ENCODE peak calls at places on chromosome 18, in four cellular contexts. One of them, this sample, is unnamed.

GRCh38 chr18:27315001-27315400 is 129.9 kb upstream of the CHST9 start:
- DNase-seq in cardiac muscle cell: no peak
- DNase-seq in HFFc6: no peak
- DNase-seq in transverse colon: no peak
- DNase-seq in this sample: no peak

GRCh38 chr18:32772580-32773186 is at the start of gene KLHL14:
- DNase-seq in cardiac muscle cell: no peak
- DNase-seq in HFFc6: no peak
- DNase-seq in transverse colon: no peak
- DNase-seq in this sample: peak

GRCh38 chr18:27604583-27604982 is 419.5 kb upstream of the CHST9 start:
- DNase-seq in cardiac muscle cell: no peak
- DNase-seq in HFFc6: peak
- DNase-seq in transverse colon: no peak
- DNase-seq in this sample: no peak

GRCh38 chr18:44392933-44393332 is 287.8 kb upstream of the SETBP1 start:
- DNase-seq in cardiac muscle cell: no peak
- DNase-seq in HFFc6: no peak
- DNase-seq in transverse colon: no peak
- DNase-seq in this sample: no peak

GRCh38 chr18:46071615-46071893 is 506 bp downstream of the PSTPIP2 start:
- DNase-seq in cardiac muscle cell: no peak
- DNase-seq in HFFc6: no peak
- DNase-seq in transverse colon: no peak
- DNase-seq in this sample: peak

GRCh38 chr18:68498185-68498584 is 216.7 kb downstream of the TMX3 start:
- DNase-seq in cardiac muscle cell: peak
- DNase-seq in HFFc6: no peak
- DNase-seq in transverse colon: no peak
- DNase-seq in this sample: no peak

GRCh38 chr18:38077219-38077618 is 511.6 kb upstream of the CELF4 start:
- DNase-seq in cardiac muscle cell: peak
- DNase-seq in HFFc6: no peak
- DNase-seq in transverse colon: no peak
- DNase-seq in this sample: no peak

GRCh38 chr18:43893001-43893637 is 615.8 kb upstream of the SYT4 start:
- DNase-seq in cardiac muscle cell: peak
- DNase-seq in HFFc6: peak
- DNase-seq in transverse colon: no peak
- DNase-seq in this sample: no peak

GRCh38 chr18:27413495-27414401 is 228.6 kb upstream of the CHST9 start:
- DNase-seq in cardiac muscle cell: no peak
- DNase-seq in HFFc6: no peak
- DNase-seq in transverse colon: no peak
- DNase-seq in this sample: no peak

GRCh38 chr18:22057908-22058527 is 111.4 kb upstream of the GATA6 start:
- DNase-seq in cardiac muscle cell: no peak
- DNase-seq in HFFc6: no peak
- DNase-seq in transverse colon: no peak
- DNase-seq in this sample: no peak

GRCh38 chr18:32893915-32894314 is 121.1 kb upstream of the KLHL14 start:
- DNase-seq in cardiac muscle cell: no peak
- DNase-seq in HFFc6: no peak
- DNase-seq in transverse colon: no peak
- DNase-seq in this sample: no peak

GRCh38 chr18:58103339-58103930 is 59.4 kb downstream of the NEDD4L start:
- DNase-seq in cardiac muscle cell: no peak
- DNase-seq in HFFc6: no peak
- DNase-seq in transverse colon: no peak
- DNase-seq in this sample: no peak

GRCh38 chr18:58863539-58864145 is 1.0 kb upstream of the ZNF532 start:
- DNase-seq in cardiac muscle cell: peak
- DNase-seq in HFFc6: no peak
- DNase-seq in transverse colon: peak
- DNase-seq in this sample: peak

GRCh38 chr18:79625195-79625923 is 54.2 kb upstream of the CTDP1 start:
- DNase-seq in cardiac muscle cell: no peak
- DNase-seq in HFFc6: no peak
- DNase-seq in transverse colon: peak
- DNase-seq in this sample: peak

GRCh38 chr18:7548226-7548625 is 18.9 kb upstream of the PTPRM start:
- DNase-seq in cardiac muscle cell: no peak
- DNase-seq in HFFc6: no peak
- DNase-seq in transverse colon: no peak
- DNase-seq in this sample: no peak

GRCh38 chr18:55323051-55323994 is 264.7 kb downstream of the TCF4 start:
- DNase-seq in cardiac muscle cell: no peak
- DNase-seq in HFFc6: no peak
- DNase-seq in transverse colon: no peak
- DNase-seq in this sample: no peak

GRCh38 chr18:33536904-33537303 is 41.1 kb upstream of the ASXL3 start:
- DNase-seq in cardiac muscle cell: no peak
- DNase-seq in HFFc6: no peak
- DNase-seq in transverse colon: no peak
- DNase-seq in this sample: no peak

GRCh38 chr18:79738565-79739439 is 58.9 kb upstream of the KCNG2 start:
- DNase-seq in cardiac muscle cell: no peak
- DNase-seq in HFFc6: no peak
- DNase-seq in transverse colon: peak
- DNase-seq in this sample: no peak

GRCh38 chr18:58512161-58512581 is 116.7 kb downstream of the ALPK2 start:
- DNase-seq in cardiac muscle cell: no peak
- DNase-seq in HFFc6: no peak
- DNase-seq in transverse colon: no peak
- DNase-seq in this sample: no peak

GRCh38 chr18:56986829-56987228 is 160.1 kb upstream of the BOD1L2 start:
- DNase-seq in cardiac muscle cell: no peak
- DNase-seq in HFFc6: no peak
- DNase-seq in transverse colon: no peak
- DNase-seq in this sample: no peak

GRCh38 chr18:2223394-2223793 is 347.9 kb downstream of the METTL4 start:
- DNase-seq in cardiac muscle cell: peak
- DNase-seq in HFFc6: no peak
- DNase-seq in transverse colon: no peak
- DNase-seq in this sample: no peak

GRCh38 chr18:55248497-55248896 is 289.2 kb upstream of the CCDC68 start:
- DNase-seq in cardiac muscle cell: no peak
- DNase-seq in HFFc6: no peak
- DNase-seq in transverse colon: no peak
- DNase-seq in this sample: no peak

GRCh38 chr18:9115984-9116383 is 13.5 kb downstream of the NDUFV2 start:
- DNase-seq in cardiac muscle cell: no peak
- DNase-seq in HFFc6: no peak
- DNase-seq in transverse colon: no peak
- DNase-seq in this sample: no peak

GRCh38 chr18:55419132-55419938 is 168.7 kb downstream of the TCF4 start:
- DNase-seq in cardiac muscle cell: peak
- DNase-seq in HFFc6: no peak
- DNase-seq in transverse colon: no peak
- DNase-seq in this sample: no peak

GRCh38 chr18:3088444-3088843 is 75.5 kb upstream of the LPIN2 start:
- DNase-seq in cardiac muscle cell: no peak
- DNase-seq in HFFc6: no peak
- DNase-seq in transverse colon: no peak
- DNase-seq in this sample: no peak

GRCh38 chr18:44840053-44840826 is 159.6 kb downstream of the SETBP1 start:
- DNase-seq in cardiac muscle cell: no peak
- DNase-seq in HFFc6: no peak
- DNase-seq in transverse colon: no peak
- DNase-seq in this sample: no peak

GRCh38 chr18:79393181-79393598 is 2.5 kb upstream of the NFATC1 start:
- DNase-seq in cardiac muscle cell: no peak
- DNase-seq in HFFc6: no peak
- DNase-seq in transverse colon: no peak
- DNase-seq in this sample: peak

GRCh38 chr18:57961411-57961810 is 82.6 kb upstream of the NEDD4L start:
- DNase-seq in cardiac muscle cell: no peak
- DNase-seq in HFFc6: no peak
- DNase-seq in transverse colon: no peak
- DNase-seq in this sample: no peak

GRCh38 chr18:37617623-37618022 is 52.0 kb upstream of the CELF4 start:
- DNase-seq in cardiac muscle cell: no peak
- DNase-seq in HFFc6: no peak
- DNase-seq in transverse colon: no peak
- DNase-seq in this sample: no peak

GRCh38 chr18:53702480-53702879 is 522.0 kb downstream of the MBD2 start:
- DNase-seq in cardiac muscle cell: no peak
- DNase-seq in HFFc6: no peak
- DNase-seq in transverse colon: no peak
- DNase-seq in this sample: no peak

GRCh38 chr18:53698907-53699306 is 525.6 kb downstream of the MBD2 start:
- DNase-seq in cardiac muscle cell: peak
- DNase-seq in HFFc6: no peak
- DNase-seq in transverse colon: peak
- DNase-seq in this sample: peak

DNA sequence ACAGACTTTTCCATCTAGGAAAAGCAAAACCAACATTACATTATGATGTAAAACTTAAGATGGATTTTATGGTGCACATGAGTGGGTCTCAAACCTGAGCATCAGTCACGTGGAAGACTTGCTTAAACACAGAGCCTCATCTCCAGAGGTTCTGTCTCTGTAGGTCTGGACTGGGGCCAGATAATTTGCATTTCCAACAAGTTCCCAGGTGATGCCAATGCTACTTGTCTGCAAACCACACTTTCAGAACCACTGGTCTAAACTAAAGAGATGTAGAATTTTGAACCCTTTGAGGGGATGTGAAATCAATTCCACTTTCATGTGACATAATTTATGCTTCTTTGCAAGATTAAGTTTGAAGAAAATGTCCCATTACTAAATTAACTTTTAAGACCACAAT is 522.8 kb downstream of the MBD2 start:
- DNase-seq in cardiac muscle cell: no peak
- DNase-seq in HFFc6: no peak
- DNase-seq in transverse colon: no peak
- DNase-seq in this sample: no peak
- TF ChIP-seq CTCF in cardiac muscle cell: no peak
- TF ChIP-seq CTCF in HFFc6: no peak
- TF ChIP-seq CTCF in transverse colon: no peak
- TF ChIP-seq CTCF in this sample: no peak

GRCh38 chr18:70982292-70982691 is 693.4 kb downstream of the SOCS6 start:
- DNase-seq in cardiac muscle cell: no peak
- DNase-seq in HFFc6: no peak
- DNase-seq in transverse colon: no peak
- DNase-seq in this sample: no peak

GRCh38 chr18:70985948-70986347 is 697.1 kb downstream of the SOCS6 start:
- DNase-seq in cardiac muscle cell: no peak
- DNase-seq in HFFc6: no peak
- DNase-seq in transverse colon: no peak
- DNase-seq in this sample: no peak

GRCh38 chr18:70981400-70982140 is 692.7 kb downstream of the SOCS6 start:
- DNase-seq in cardiac muscle cell: no peak
- DNase-seq in HFFc6: no peak
- DNase-seq in transverse colon: no peak
- DNase-seq in this sample: no peak
- TF ChIP-seq CTCF in cardiac muscle cell: no peak
- TF ChIP-seq CTCF in HFFc6: no peak
- TF ChIP-seq CTCF in transverse colon: no peak
- TF ChIP-seq CTCF in this sample: no peak

DNA sequence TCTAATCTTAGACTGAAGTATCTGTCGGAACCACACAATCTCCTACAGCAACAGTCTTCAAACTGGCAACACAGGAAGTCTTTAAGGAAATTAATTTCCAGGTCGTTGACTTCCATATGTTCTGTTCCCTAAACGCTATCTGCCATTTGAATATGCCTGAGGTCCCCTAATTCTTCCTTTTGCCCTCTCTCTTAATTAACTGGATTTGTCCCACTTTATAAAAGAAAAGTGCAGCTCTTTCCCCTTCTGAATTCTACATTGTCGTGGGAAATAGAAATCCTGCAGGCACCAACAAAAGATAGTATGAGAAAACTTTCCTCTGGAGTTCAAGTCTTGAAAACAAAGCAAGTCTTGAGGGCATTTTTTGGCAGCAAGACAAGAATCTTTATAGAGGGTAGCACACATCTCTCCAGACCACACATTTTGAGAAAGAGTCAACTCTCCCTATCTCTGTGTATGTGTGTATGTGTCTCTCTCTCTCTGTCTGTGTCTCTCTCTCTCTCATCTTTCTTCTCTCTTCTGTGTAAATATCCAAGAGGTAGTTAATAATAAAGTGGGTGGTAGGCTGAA is 879.8 kb downstream of the SOCS6 start:
- DNase-seq in cardiac muscle cell: no peak
- DNase-seq in HFFc6: no peak
- DNase-seq in transverse colon: no peak
- DNase-seq in this sample: no peak
- TF ChIP-seq CTCF in cardiac muscle cell: no peak
- TF ChIP-seq CTCF in HFFc6: no peak
- TF ChIP-seq CTCF in transverse colon: no peak
- TF ChIP-seq CTCF in this sample: no peak

DNA sequence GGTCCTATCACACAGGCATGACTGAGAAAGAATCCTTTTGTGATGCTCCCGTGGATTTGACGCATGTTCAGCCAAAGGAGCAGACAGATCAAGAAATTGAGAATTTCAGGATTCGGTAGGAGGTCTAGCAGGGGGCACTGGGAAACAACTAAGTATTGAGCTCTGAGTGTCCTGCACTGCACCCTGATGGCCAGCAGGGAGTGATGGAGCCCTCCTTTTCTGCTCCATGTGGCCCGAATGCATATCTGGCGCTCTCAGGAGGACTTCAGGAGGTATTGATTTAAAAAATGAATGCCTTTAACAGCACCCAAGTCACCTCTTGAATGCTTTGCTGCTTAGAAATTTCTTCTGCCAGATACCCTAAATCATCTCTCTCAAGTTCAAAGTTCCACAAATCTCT is 58.0 kb downstream of the ZNF519 start:
- DNase-seq in cardiac muscle cell: no peak
- DNase-seq in HFFc6: no peak
- DNase-seq in transverse colon: no peak
- DNase-seq in this sample: no peak
- TF ChIP-seq CTCF in cardiac muscle cell: no peak
- TF ChIP-seq CTCF in HFFc6: peak
- TF ChIP-seq CTCF in transverse colon: no peak
- TF ChIP-seq CTCF in this sample: no peak

DNA sequence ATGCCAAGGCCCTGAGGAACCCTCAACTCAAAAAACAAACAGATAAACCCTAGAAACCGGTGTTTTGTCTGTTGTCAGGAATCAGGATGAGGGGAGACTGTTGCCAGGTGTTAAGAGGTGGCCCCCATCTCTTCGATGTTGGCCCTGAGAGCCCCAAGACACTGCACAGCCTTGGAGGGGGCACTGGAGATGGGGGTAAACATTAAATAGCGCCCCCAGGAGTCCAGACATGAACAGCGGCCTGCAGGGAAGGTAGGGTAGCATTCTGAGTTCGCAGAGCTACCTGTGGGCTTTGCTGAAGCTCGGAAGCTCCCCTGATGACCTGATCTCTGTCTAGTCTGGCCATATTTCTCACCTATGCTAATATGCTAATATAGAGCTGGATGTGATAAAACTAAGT is 97.6 kb upstream of the SMAD2 start:
- DNase-seq in cardiac muscle cell: no peak
- DNase-seq in HFFc6: no peak
- DNase-seq in transverse colon: no peak
- DNase-seq in this sample: no peak
- TF ChIP-seq CTCF in cardiac muscle cell: peak
- TF ChIP-seq CTCF in HFFc6: peak
- TF ChIP-seq CTCF in transverse colon: no peak
- TF ChIP-seq CTCF in this sample: no peak